ENCODE peak calls at places on chromosomes 3 and 15, in ten cellular contexts. I is psoas muscle, V is HFF-Myc, W is lower leg skin, Y is tibial artery, M is uterus, X is coronary artery, K is IMR-90, Q is hepatocyte, R is fibroblast of the aortic adventitia. P is an unnamed sample.

GRCh38 chr3:12363397-12364195 is 74.7 kb downstream of the PPARG start:
- DNase-seq in I (no peak), V (no peak), W (no peak), Y (no peak), M (no peak), X (no peak), K (no peak), Q (no peak), R (peak), P (peak)

GRCh38 chr3:58111513-58112184 is 99.1 kb downstream of the DNASE1L3 start:
- DNase-seq in I (no peak), V (no peak), W (no peak), Y (no peak), M (no peak), X (no peak), K (no peak), Q (peak), R (no peak), P (no peak)

GRCh38 chr3:30602946-30603345 is 3.5 kb upstream of the TGFBR2 start:
- DNase-seq in I (no peak), V (no peak), W (no peak), Y (no peak), M (no peak), X (no peak), K (no peak), Q (no peak), R (no peak), P (no peak)

GRCh38 chr15:84649706-84650105 is 4.4 kb downstream of the WDR73 start:
- DNase-seq in I (no peak), V (no peak), W (no peak), Y (no peak), M (no peak), X (no peak), K (peak), Q (no peak), R (peak), P (no peak)

GRCh38 chr3:50610181-50610971 is 1.2 kb downstream of the CISH start:
- DNase-seq in I (peak), V (no peak), W (no peak), Y (no peak), M (no peak), X (no peak), K (no peak), Q (peak), R (no peak), P (no peak)

GRCh38 chr3:72004749-72005292 is 219.9 kb upstream of the PROK2 start:
- DNase-seq in I (no peak), V (no peak), W (no peak), Y (no peak), M (peak), X (no peak), K (peak), Q (no peak), R (peak), P (no peak)

GRCh38 chr3:129504471-129505100 is 23.9 kb upstream of the RHO start:
- DNase-seq in I (no peak), V (no peak), W (no peak), Y (no peak), M (no peak), X (no peak), K (no peak), Q (no peak), R (no peak), P (no peak)

GRCh38 chr3:72961766-72962165 is 34.8 kb upstream of the PPP4R2 start:
- DNase-seq in I (no peak), V (no peak), W (peak), Y (no peak), M (no peak), X (no peak), K (no peak), Q (no peak), R (no peak), P (no peak)

GRCh38 chr3:46702246-46703012 is 1.2 kb downstream of the TMIE start:
- DNase-seq in I (peak), V (no peak), W (no peak), Y (no peak), M (no peak), X (no peak), K (no peak), Q (no peak), R (no peak), P (no peak)

GRCh38 chr3:38124324-38125122 is 12.4 kb downstream of the ACAA1 start:
- DNase-seq in I (no peak), V (no peak), W (peak), Y (no peak), M (no peak), X (no peak), K (no peak), Q (no peak), R (no peak), P (no peak)

GRCh38 chr15:27465213-27465612 is 494.2 kb downstream of the GABRG3 start:
- DNase-seq in I (no peak), V (no peak), W (no peak), Y (no peak), M (no peak), X (no peak), K (no peak), Q (no peak), R (no peak), P (no peak)

GRCh38 chr3:52222319-52223221 is 2.9 kb downstream of the TLR9 start:
- DNase-seq in I (no peak), V (no peak), W (no peak), Y (no peak), M (no peak), X (no peak), K (no peak), Q (no peak), R (no peak), P (no peak)

GRCh38 chr3:177102526-177102925 is 94.8 kb downstream of the TBL1XR1 start:
- DNase-seq in I (no peak), V (no peak), W (no peak), Y (no peak), M (no peak), X (no peak), K (peak), Q (no peak), R (peak), P (peak)

GRCh38 chr15:69524296-69524695 is 71.7 kb downstream of the RPLP1 start:
- DNase-seq in I (no peak), V (no peak), W (peak), Y (no peak), M (no peak), X (no peak), K (no peak), Q (peak), R (no peak), P (no peak)

GRCh38 chr3:73399106-73399505 is 225.6 kb downstream of the PDZRN3 start:
- DNase-seq in I (no peak), V (no peak), W (no peak), Y (no peak), M (no peak), X (no peak), K (peak), Q (peak), R (peak), P (no peak)

GRCh38 chr3:45552031-45552772 is 42.3 kb upstream of the LIMD1 start:
- DNase-seq in I (no peak), V (no peak), W (peak), Y (no peak), M (no peak), X (no peak), K (no peak), Q (no peak), R (peak), P (no peak)

GRCh38 chr3:169457807-169458206 is 205.7 kb downstream of the MECOM start:
- DNase-seq in I (no peak), V (no peak), W (no peak), Y (no peak), M (no peak), X (no peak), K (no peak), Q (no peak), R (no peak), P (no peak)

GRCh38 chr3:98741121-98741716 is 21.9 kb upstream of the ST3GAL6 start:
- DNase-seq in I (no peak), V (no peak), W (no peak), Y (no peak), M (no peak), X (no peak), K (peak), Q (peak), R (peak), P (peak)

GRCh38 chr3:59678042-59678707 is 628.4 kb upstream of the CFAP20DC start:
- DNase-seq in I (no peak), V (no peak), W (no peak), Y (no peak), M (no peak), X (no peak), K (no peak), Q (no peak), R (no peak), P (no peak)

GRCh38 chr3:139120336-139120971 is 75.8 kb upstream of the PRR23C start:
- DNase-seq in I (no peak), V (peak), W (no peak), Y (no peak), M (no peak), X (no peak), K (peak), Q (peak), R (peak), P (peak)

GRCh38 chr15:25850154-25851111 is 12.7 kb downstream of the ATP10A start:
- DNase-seq in I (peak), V (peak), W (peak), Y (peak), M (peak), X (peak), K (peak), Q (peak), R (peak), P (peak)

GRCh38 chr3:137820366-137820765 is 56.3 kb downstream of the SOX14 start:
- DNase-seq in I (no peak), V (no peak), W (no peak), Y (no peak), M (no peak), X (no peak), K (no peak), Q (no peak), R (no peak), P (no peak)

GRCh38 chr15:50066202-50066601 is 52.8 kb downstream of the ATP8B4 start:
- DNase-seq in I (no peak), V (peak), W (no peak), Y (no peak), M (no peak), X (no peak), K (peak), Q (no peak), R (no peak), P (peak)
- H3K4me3 ChIP-seq in I (no peak), V (no peak), W (no peak), Y (no peak), M (no peak), X (no peak), K (no peak), Q (no peak), R (no peak), P (no peak)

GRCh38 chr3:49607796-49608195 is 53.5 kb downstream of the BSN start:
- DNase-seq in I (no peak), V (no peak), W (peak), Y (peak), M (no peak), X (no peak), K (no peak), Q (no peak), R (no peak), P (no peak)
- TF ChIP-seq CTCF in I (no peak), V (peak), W (no peak), Y (peak), M (no peak), X (no peak), K (no peak), Q (no peak), R (peak), P (peak)

GRCh38 chr3:103712320-103713008 is 1277.6 kb downstream of the ZPLD1 start:
- DNase-seq in I (no peak), V (no peak), W (no peak), Y (no peak), M (no peak), X (no peak), K (peak), Q (no peak), R (no peak), P (peak)
- H3K4me3 ChIP-seq in I (no peak), V (no peak), W (no peak), Y (no peak), M (no peak), X (no peak), K (no peak), Q (no peak), R (no peak), P (no peak)

DNA sequence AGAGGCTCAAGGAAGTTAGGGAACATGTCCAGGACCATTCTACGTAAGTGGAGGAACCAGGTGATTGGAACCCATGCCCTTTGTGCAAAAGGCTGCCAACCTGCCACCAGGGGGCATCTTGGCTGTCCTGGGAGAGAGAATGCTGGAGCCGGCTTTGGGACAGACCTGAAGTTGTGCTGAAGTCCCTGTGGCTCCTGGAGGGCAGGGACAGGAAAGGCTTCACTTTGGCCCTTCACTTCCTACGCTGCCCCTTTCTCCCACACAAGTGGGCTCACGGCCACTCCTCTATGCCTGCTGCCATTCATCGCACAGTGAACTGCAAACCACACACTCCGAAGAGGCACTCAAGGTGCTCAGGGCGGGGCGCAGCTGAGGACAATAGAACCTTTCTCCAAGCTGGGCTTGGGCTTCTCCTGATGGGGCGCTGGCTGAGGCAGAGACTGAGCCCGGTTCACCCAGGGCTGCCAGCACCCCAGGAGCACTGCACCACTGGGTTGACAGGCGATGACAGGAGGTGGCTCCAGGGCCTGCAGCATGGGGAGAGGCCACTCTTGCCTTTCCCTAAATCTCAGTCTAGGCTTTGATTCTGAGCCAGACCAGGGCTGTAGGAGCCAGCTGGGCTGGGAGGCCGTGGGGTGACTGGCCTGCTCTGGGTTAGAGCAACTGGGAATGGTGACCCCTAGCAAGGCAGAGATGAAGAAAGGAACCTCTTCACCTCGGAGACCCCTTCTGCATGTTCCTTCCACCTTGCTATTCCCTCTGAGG is 8.4 kb downstream of the SHF start:
- DNase-seq in I (no peak), V (no peak), W (no peak), Y (no peak), M (no peak), X (no peak), K (no peak), Q (no peak), R (no peak), P (no peak)
- TF ChIP-seq CTCF in I (peak), V (peak), W (no peak), Y (peak), M (peak), X (no peak), K (peak), Q (peak), R (peak), P (peak)

GRCh38 chr3:33153782-33154181 is 40.0 kb downstream of the CRTAP start:
- DNase-seq in I (no peak), V (no peak), W (no peak), Y (no peak), M (no peak), X (no peak), K (no peak), Q (no peak), R (no peak), P (no peak)

GRCh38 chr3:33146791-33147445 is 33.1 kb downstream of the CRTAP start:
- DNase-seq in I (no peak), V (no peak), W (peak), Y (no peak), M (no peak), X (no peak), K (peak), Q (no peak), R (peak), P (peak)

DNA sequence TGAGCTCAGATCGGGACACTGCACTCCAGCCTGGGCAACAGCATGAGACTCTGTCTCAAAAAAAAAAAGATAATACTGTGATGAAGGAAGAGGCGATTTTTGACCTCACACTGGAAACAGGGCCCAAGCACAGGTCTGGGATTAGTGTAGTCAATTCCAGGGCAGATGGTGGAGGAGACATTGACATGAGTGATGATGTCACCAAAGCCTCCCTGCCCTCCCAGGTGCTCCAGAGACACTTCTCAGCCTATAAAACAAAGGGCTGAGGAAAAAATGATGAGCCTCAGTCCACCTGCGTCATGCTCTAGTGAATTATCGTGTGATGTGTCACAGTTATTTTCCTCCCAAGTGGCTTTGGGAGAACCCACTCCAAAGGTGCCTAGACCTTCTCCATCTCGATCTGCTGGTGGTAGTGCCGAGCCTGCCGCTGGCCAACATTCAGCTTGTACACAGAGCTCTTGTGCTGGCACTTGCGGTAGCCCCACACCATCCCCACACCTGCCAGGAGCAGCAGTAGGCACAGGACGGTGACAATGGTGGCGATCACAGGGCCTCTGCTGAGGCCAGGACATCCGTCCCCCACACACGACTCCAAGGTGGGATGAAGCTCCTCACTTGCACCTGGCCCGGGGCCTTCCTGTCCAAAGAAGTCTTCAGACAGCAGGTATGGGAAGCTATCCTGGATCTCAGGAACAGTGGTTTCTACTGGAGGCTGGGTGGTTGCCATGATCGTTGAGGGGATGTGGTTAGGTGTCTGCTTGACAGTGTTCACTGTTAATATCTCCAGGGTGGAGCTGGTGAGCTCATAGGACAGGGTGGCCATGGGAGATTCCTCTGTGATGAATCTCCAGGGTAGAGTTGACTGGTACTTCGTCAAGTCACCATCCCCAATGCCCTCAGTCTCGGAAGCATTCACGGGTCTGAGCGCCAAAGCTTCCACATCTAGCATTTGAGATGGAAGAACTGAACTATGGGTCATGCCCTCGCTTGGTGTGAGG is 38.8 kb downstream of the CRTAP start:
- DNase-seq in I (no peak), V (no peak), W (peak), Y (no peak), M (no peak), X (no peak), K (no peak), Q (no peak), R (no peak), P (no peak)
- H3K4me3 ChIP-seq in I (no peak), V (no peak), W (no peak), Y (no peak), M (no peak), X (no peak), K (no peak), Q (no peak), R (no peak), P (no peak)

DNA sequence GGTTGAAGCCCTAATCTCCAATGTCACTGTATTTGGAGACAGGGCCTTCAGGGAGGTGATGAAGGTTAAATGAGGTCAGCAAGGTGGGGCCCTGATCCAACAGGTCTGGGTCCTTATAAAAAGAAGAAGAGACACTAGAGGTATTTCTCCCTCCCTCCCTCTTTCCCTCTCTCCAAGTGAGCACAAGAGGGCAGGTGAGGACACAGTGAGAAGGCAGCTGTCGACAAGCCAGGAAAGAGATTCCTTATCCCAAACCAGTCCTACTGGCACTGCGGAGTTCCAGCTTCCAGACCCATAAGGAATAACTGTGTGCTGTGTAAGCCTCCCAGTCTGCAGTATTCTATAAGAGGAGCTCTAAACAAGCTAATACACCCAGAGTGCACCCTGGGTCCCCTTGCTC is 134.7 kb downstream of the ADAMTS17 start:
- DNase-seq in I (no peak), V (no peak), W (no peak), Y (no peak), M (no peak), X (no peak), K (no peak), Q (no peak), R (no peak), P (no peak)
- TF ChIP-seq CTCF in I (no peak), V (no peak), W (no peak), Y (no peak), M (no peak), X (no peak), K (no peak), Q (no peak), R (no peak), P (no peak)

DNA sequence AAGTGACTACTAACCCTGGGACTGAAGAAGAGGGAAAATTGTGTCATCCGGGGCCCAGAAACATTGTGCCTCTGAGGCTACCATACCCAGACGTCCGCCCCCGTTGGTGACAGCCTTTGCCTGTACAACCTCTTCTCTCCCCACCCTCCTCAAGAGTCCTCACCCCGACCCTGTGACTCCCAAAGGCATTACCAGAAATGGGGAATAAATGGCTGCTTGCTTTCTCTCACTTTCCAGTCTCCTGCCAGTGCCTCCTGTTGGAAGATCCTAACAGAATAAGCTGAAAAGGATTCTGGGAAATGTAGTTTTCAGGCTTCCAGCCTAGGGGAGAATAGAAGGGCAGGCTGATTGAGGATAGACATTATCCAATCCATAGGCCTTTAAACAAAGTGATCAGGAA is 30.8 kb upstream of the SLC25A36 start:
- DNase-seq in I (no peak), V (no peak), W (peak), Y (no peak), M (no peak), X (no peak), K (peak), Q (peak), R (peak), P (peak)
- H3K4me3 ChIP-seq in I (no peak), V (no peak), W (no peak), Y (no peak), M (no peak), X (no peak), K (peak), Q (no peak), R (no peak), P (peak)